ENCODE peak calls at places on chromosomes 2 and 18, in four cellular contexts. T is RPMI7951; G is activated CD8-positive, alpha-beta memory T cell treated with anti-CD3 and anti-CD28 coated beads for 48 hours; W is body of pancreas. L is an unnamed sample.

GRCh38 chr2:122328811-122329210 is 573.4 kb downstream of the TSN start:
- DNase-seq in T (no peak), G (no peak), W (no peak), L (no peak)

GRCh38 chr2:239734436-239735005 is 290.6 kb downstream of the NDUFA10 start:
- DNase-seq in T (no peak), G (no peak), W (no peak), L (no peak)

GRCh38 chr18:78422336-78422735 is 557.3 kb upstream of the SALL3 start:
- DNase-seq in T (no peak), G (no peak), W (no peak), L (no peak)

GRCh38 chr18:24926649-24927048 is 425.3 kb downstream of the ZNF521 start:
- DNase-seq in T (no peak), G (no peak), W (no peak), L (no peak)

GRCh38 chr2:42169869-42170465 is 814 bp downstream of the EML4 start:
- DNase-seq in T (peak), G (no peak), W (no peak), L (no peak)

GRCh38 chr18:22363867-22364463 is 53.8 kb downstream of the CTAGE1 start:
- DNase-seq in T (peak), G (no peak), W (no peak), L (no peak)

GRCh38 chr2:96872591-96873349 is 2.9 kb upstream of the SEMA4C start:
- DNase-seq in T (peak), G (no peak), W (no peak), L (no peak)

GRCh38 chr2:61645911-61646310 is 107.8 kb upstream of the XPO1 start:
- DNase-seq in T (peak), G (no peak), W (no peak), L (no peak)

GRCh38 chr2:229153946-229154345 is 117.1 kb downstream of the PID1 start:
- DNase-seq in T (peak), G (no peak), W (no peak), L (no peak)

GRCh38 chr2:151862688-151863087 is 34.5 kb upstream of the ARL5A start:
- DNase-seq in T (no peak), G (no peak), W (no peak), L (no peak)

GRCh38 chr2:223724831-223725230 is 112.6 kb downstream of the AP1S3 start:
- DNase-seq in T (peak), G (no peak), W (no peak), L (no peak)

GRCh38 chr2:172449916-172450550 is 22.6 kb downstream of the ITGA6 start:
- DNase-seq in T (no peak), G (no peak), W (no peak), L (no peak)

GRCh38 chr18:54608008-54608642 is 17.1 kb downstream of the DYNAP start:
- DNase-seq in T (peak), G (no peak), W (no peak), L (no peak)

GRCh38 chr2:217286833-217287232 is 427.0 kb upstream of the TNP1 start:
- DNase-seq in T (no peak), G (no peak), W (no peak), L (no peak)

GRCh38 chr2:212979046-212979612 is 172.3 kb downstream of the IKZF2 start:
- DNase-seq in T (no peak), G (no peak), W (no peak), L (no peak)

GRCh38 chr2:127853667-127854066 is 4.3 kb downstream of the POLR2D start:
- DNase-seq in T (no peak), G (no peak), W (no peak), L (no peak)

GRCh38 chr2:101406867-101407266 is 19.6 kb upstream of the CREG2 start:
- DNase-seq in T (peak), G (no peak), W (no peak), L (no peak)

GRCh38 chr2:20040489-20041172 is 10.8 kb downstream of the LAPTM4A start:
- DNase-seq in T (peak), G (no peak), W (no peak), L (no peak)

GRCh38 chr2:154623819-154624218 is 74.7 kb upstream of the KCNJ3 start:
- DNase-seq in T (peak), G (no peak), W (peak), L (no peak)

GRCh38 chr2:205872716-205873115 is 190.4 kb downstream of the NRP2 start:
- DNase-seq in T (no peak), G (no peak), W (no peak), L (no peak)

GRCh38 chr18:62412248-62412979 is 87.3 kb downstream of the TNFRSF11A start:
- DNase-seq in T (no peak), G (no peak), W (no peak), L (no peak)

GRCh38 chr2:188870289-188870688 is 103.9 kb upstream of the COL3A1 start:
- DNase-seq in T (peak), G (no peak), W (no peak), L (no peak)

GRCh38 chr2:101076581-101076980 is 74.5 kb downstream of the RPL31 start:
- DNase-seq in T (peak), G (no peak), W (peak), L (no peak)

GRCh38 chr2:216215991-216216390 is 106.8 kb downstream of the XRCC5 start:
- DNase-seq in T (peak), G (no peak), W (peak), L (no peak)

GRCh38 chr2:180449171-180449570 is 442.1 kb upstream of the CWC22 start:
- DNase-seq in T (no peak), G (no peak), W (no peak), L (no peak)

GRCh38 chr18:68267583-68267982 is 447.3 kb downstream of the TMX3 start:
- DNase-seq in T (peak), G (no peak), W (no peak), L (no peak)

GRCh38 chr2:194205568-194206227 is 1451.3 kb upstream of the SLC39A10 start:
- DNase-seq in T (no peak), G (no peak), W (no peak), L (no peak)

GRCh38 chr18:36532394-36532793 is 234.9 kb downstream of the FHOD3 start:
- DNase-seq in T (peak), G (no peak), W (no peak), L (no peak)

GRCh38 chr18:10726198-10727068 is 200.6 kb downstream of the NAPG start:
- DNase-seq in T (no peak), G (no peak), W (peak), L (no peak)

GRCh38 chr2:127428057-127428814 is 10.0 kb downstream of the PROC start:
- DNase-seq in T (no peak), G (no peak), W (no peak), L (no peak)

GRCh38 chr2:110875384-110875725 is 143.0 kb downstream of the ACOXL start:
- DNase-seq in T (no peak), G (no peak), W (no peak), L (no peak)